ENCODE peak calls at places on chromosome 13, in six cellular contexts. Q is H1; D is CD8-positive, alpha-beta memory T cell; J is tibial artery; B is lung; P is H9. H is an unnamed sample.

GRCh38 chr13:39515231-39515630 is 87.8 kb downstream of the LHFPL6 start:
- DNase-seq in D (no peak), J (no peak), Q (no peak), B (no peak), P (no peak), H (no peak)

GRCh38 chr13:26914624-26915023 is 154.0 kb upstream of the GPR12 start:
- DNase-seq in B (no peak), D (no peak), J (no peak), P (no peak), Q (no peak), H (no peak)

GRCh38 chr13:48772908-48773307 is 119.2 kb downstream of the CYSLTR2 start:
- DNase-seq in P (no peak), J (no peak), D (no peak), B (no peak), Q (no peak), H (no peak)

GRCh38 chr13:33283195-33283910 is 2.2 kb downstream of the STARD13 start:
- DNase-seq in Q (no peak), D (no peak), P (no peak), B (no peak), J (no peak), H (no peak)

GRCh38 chr13:98508280-98509074 is 68.4 kb downstream of the STK24 start:
- DNase-seq in P (no peak), J (no peak), B (no peak), D (no peak), Q (no peak), H (no peak)

GRCh38 chr13:93982189-93982918 is 497.1 kb downstream of the DCT start:
- DNase-seq in P (no peak), Q (no peak), D (no peak), J (no peak), B (no peak), H (no peak)

GRCh38 chr13:75153834-75154233 is 328.1 kb downstream of the TBC1D4 start:
- DNase-seq in B (no peak), Q (no peak), D (no peak), J (peak; percentile 22), P (no peak), H (no peak)

GRCh38 chr13:99124695-99125334 is 75.8 kb upstream of the UBAC2 start:
- DNase-seq in J (no peak), D (peak; percentile 12), B (no peak), Q (no peak), P (no peak), H (no peak)

GRCh38 chr13:45833663-45834062 is 17.9 kb downstream of the SIAH3 start:
- DNase-seq in D (no peak), B (no peak), J (no peak), P (no peak), Q (peak; percentile 19), H (no peak)

GRCh38 chr13:30331331-30331771 is 24.0 kb upstream of the KATNAL1 start:
- DNase-seq in J (no peak), P (no peak), B (no peak), Q (no peak), D (no peak), H (no peak)

GRCh38 chr13:38685974-38686571 is 804 bp upstream of the FREM2 start:
- DNase-seq in P (peak; percentile 83), D (no peak), Q (no peak), J (no peak), B (no peak), H (no peak)

GRCh38 chr13:92355213-92355612 is 871.4 kb upstream of the GPC6 start:
- DNase-seq in B (no peak), D (no peak), P (peak; percentile 43), J (no peak), Q (no peak), H (no peak)

GRCh38 chr13:20306039-20306438 is 73.9 kb upstream of the GJB6 start:
- DNase-seq in J (no peak), D (no peak), P (no peak), B (no peak), Q (no peak), H (no peak)

GRCh38 chr13:31485651-31486051 is 253.7 kb upstream of the RXFP2 start:
- DNase-seq in P (no peak), J (no peak), B (no peak), D (no peak), Q (no peak), H (no peak)

DNA sequence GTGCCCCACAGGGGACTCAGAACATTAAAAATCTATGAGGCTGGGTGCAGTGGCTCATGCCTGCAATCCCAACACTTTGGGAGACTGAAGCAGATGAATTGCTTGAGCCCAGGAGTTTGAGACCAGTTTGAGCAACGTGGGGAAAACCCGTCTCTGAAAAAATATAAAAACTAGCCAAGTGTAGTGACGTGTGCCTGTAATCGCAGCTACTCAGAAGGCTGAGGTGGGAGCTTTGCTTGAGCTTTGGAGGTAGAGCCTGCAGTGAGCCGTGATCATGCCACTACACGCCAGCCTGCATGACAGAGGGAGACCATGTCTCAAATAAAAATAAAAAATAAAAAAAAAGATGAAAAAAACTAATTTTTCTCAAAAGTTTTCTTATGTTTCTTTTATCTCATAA is 1070.6 kb downstream of the PCDH9 start:
- DNase-seq in J (no peak), D (no peak), B (no peak), P (no peak), Q (no peak), H (no peak)
- H3K27me3 ChIP-seq in J (no peaks in the 10 kb centered on the region), D (no peaks in the 10 kb centered on the region), B (no peaks in the 10 kb centered on the region), P (no peaks in the 10 kb centered on the region), Q (no peaks in the 10 kb centered on the region), H (no peaks in the 10 kb centered on the region)

GRCh38 chr13:112349681-112350080 is 26.5 kb upstream of the SPACA7 start:
- DNase-seq in B (no peak), Q (no peak), J (no peak), D (no peak), P (no peak), H (no peak)

GRCh38 chr13:112354330-112355273 is 21.6 kb upstream of the SPACA7 start:
- DNase-seq in P (no peak), Q (no peak), D (no peak), B (no peak), J (no peak), H (no peak)

GRCh38 chr13:112353856-112354255 is 22.3 kb upstream of the SPACA7 start:
- DNase-seq in D (no peak), Q (no peak), B (no peak), J (no peak), P (no peak), H (no peak)

GRCh38 chr13:112348642-112349345 is 27.4 kb upstream of the SPACA7 start:
- DNase-seq in P (no peak), D (no peak), J (no peak), B (no peak), Q (no peak), H (no peak)

DNA sequence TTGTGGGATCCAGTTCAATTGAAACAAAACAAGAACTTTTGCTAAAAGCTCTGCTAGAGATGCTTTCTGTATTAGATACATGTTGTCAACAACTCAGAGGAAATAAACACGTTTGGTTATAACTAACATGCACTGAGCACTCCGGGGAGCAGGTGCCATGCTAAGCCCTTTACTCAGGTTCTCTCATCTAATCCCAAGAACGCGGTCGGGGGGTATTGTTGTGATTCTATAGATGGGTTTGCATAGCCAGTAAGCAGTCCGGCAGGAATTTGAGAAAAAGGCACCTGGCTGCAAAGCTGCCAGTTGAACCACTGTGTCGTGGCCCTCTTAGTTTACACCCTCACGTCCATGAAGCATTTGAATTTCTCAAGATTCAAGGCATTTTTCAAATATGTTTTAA is 24.3 kb upstream of the SPACA7 start:
- DNase-seq in Q (no peak), B (no peak), J (no peak), P (peak; percentile 21), D (no peak), H (no peak)
- H3K27me3 ChIP-seq in Q (peaks cover 7% of the 10 kb centered on the region), B (no peaks in the 10 kb centered on the region), J (no peaks in the 10 kb centered on the region), P (no peaks in the 10 kb centered on the region), D (no peaks in the 10 kb centered on the region), H (no peaks in the 10 kb centered on the region)

GRCh38 chr13:66556306-66556705 is 673.8 kb downstream of the PCDH9 start:
- DNase-seq in J (no peak), D (no peak), Q (no peak), P (no peak), B (no peak), H (no peak)
- H3K27me3 ChIP-seq in J (no peaks in the 10 kb centered on the region), D (no peaks in the 10 kb centered on the region), Q (no peaks in the 10 kb centered on the region), P (no peaks in the 10 kb centered on the region), B (no peaks in the 10 kb centered on the region), H (no peaks in the 10 kb centered on the region)

DNA sequence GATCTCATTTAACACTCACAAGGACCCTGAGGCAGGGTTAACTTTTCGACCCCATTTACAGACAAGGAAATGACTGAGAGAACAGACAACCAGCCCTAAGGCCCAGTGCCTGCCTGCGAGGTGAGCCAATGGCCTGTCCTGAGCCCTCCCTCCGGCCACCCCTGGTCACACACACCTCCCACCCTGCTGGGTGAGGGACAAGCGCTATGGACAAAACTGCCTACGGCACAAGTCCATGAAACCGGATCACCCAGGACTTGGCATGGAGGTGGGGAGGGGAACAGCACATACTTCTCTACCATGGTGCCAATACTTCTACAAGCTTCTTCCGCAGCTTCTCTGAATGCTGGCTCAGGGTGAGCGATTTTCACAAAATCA is 7.8 kb downstream of the MIPEP start:
- DNase-seq in Q (no peak), B (no peak), J (no peak), D (no peak), P (no peak), H (no peak)
- H3K27me3 ChIP-seq in Q (no peaks in the 10 kb centered on the region), B (no peaks in the 10 kb centered on the region), J (no peaks in the 10 kb centered on the region), D (no peaks in the 10 kb centered on the region), P (no peaks in the 10 kb centered on the region), H (no peaks in the 10 kb centered on the region)

GRCh38 chr13:106530209-106530906 is 5.1 kb downstream of the EFNB2 start:
- DNase-seq in Q (no peak), P (no peak), J (no peak), D (no peak), B (no peak), H (no peak)

GRCh38 chr13:106533940-106534843 is 1.3 kb downstream of the EFNB2 start:
- DNase-seq in P (no peak), D (peak; percentile 18), Q (peak; percentile 72), B (peak; percentile 48), J (peak; percentile 40), H (no peak)

GRCh38 chr13:106530907-106531520 is 4.4 kb downstream of the EFNB2 start:
- DNase-seq in P (no peak), B (no peak), D (no peak), Q (no peak), J (no peak), H (no peak)

GRCh38 chr13:106533101-106533939 is 2.1 kb downstream of the EFNB2 start:
- DNase-seq in P (peak; percentile 79), D (no peak), J (peak; percentile 77), Q (peak; percentile 82), B (peak; percentile 84), H (peak; percentile 85)

GRCh38 chr13:106532111-106532929 is 3.1 kb downstream of the EFNB2 start:
- DNase-seq in J (no peak), Q (no peak), P (no peak), B (no peak), D (no peak), H (no peak)
- H3K27me3 ChIP-seq in J (no peaks in the 10 kb centered on the region), Q (no peaks in the 10 kb centered on the region), P (peaks cover 5% of the 10 kb centered on the region), B (no peaks in the 10 kb centered on the region), D (peaks cover 21% of the 10 kb centered on the region), H (no peaks in the 10 kb centered on the region)

DNA sequence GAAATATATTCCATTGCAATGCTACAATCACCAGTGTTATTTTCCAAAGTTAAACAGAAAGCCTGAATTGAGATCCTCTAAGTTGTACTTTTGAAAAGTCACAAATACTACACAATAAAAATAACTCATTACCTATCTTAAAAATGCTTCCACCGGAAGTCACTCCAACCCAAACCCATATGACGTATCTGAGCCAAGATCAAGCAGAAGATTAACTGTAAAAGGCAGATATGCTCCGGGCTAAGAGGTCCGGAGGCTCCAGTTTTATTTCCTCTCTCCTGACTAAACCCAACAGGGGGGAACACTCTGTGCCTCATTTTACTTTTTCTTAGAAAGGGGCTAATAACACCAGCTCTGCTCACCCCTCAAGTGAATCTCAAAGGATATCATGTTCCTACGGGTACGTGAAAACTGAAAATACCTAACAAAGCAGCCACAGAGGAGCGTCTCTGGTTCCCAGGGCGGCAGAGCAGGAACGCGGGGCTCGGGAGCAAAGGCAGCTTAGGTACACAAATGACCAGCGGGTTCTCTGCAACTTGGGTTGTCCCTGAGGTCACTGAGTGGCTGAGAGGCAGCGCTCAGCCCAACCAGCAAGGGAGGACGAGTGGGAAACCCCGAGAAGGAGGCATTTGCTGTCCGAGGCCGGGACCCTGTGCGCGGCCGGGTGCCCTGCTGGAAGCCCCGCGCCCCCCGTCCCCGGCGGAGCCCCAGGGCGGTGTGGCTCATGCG is 752 bp downstream of the RAB20 start:
- DNase-seq in Q (no peak), P (peak; percentile 57), B (peak; percentile 47), J (no peak), D (no peak), H (no peak)
- H3K27me3 ChIP-seq in Q (no peaks in the 10 kb centered on the region), P (no peaks in the 10 kb centered on the region), B (no peaks in the 10 kb centered on the region), J (no peaks in the 10 kb centered on the region), D (no peaks in the 10 kb centered on the region), H (no peaks in the 10 kb centered on the region)

H was measured in right atrium auricular region.